ENCODE peak calls at places on chromosomes 3 and 15, in seven cellular contexts. C, T, P, G, E, N and Z are unnamed samples.

GRCh38 chr15:78034495-78035191 is 42.9 kb downstream of the TBC1D2B start:
- DNase-seq in C (peak), T (no peak), P (peak), G (no peak), E (no peak), N (no peak), Z (no peak)

GRCh38 chr15:65460948-65461347 is 38.2 kb upstream of the IGDCC4 start:
- DNase-seq in C (no peak), T (no peak), P (no peak), G (no peak), E (no peak), N (no peak), Z (no peak)

GRCh38 chr15:29100486-29101000 is 169.1 kb downstream of the NSMCE3 start:
- DNase-seq in C (no peak), T (no peak), P (no peak), G (no peak), E (no peak), N (no peak), Z (no peak)

GRCh38 chr3:16550676-16551341 is 37.3 kb upstream of the RFTN1 start:
- DNase-seq in C (peak), T (peak), P (peak), G (peak), E (peak), N (peak), Z (peak)

GRCh38 chr3:56989434-56990294 is 70.8 kb upstream of the SPATA12 start:
- DNase-seq in C (no peak), T (no peak), P (no peak), G (no peak), E (no peak), N (no peak), Z (peak)

GRCh38 chr3:196163212-196163611 is 48.0 kb downstream of the ZDHHC19 start:
- DNase-seq in C (no peak), T (no peak), P (no peak), G (no peak), E (no peak), N (no peak), Z (no peak)

GRCh38 chr3:190566043-190566933 is 52.4 kb downstream of the IL1RAP start:
- DNase-seq in C (peak), T (peak), P (peak), G (peak), E (no peak), N (peak), Z (peak)

GRCh38 chr3:7504886-7505775 is 644.2 kb downstream of the GRM7 start:
- DNase-seq in C (peak), T (no peak), P (no peak), G (peak), E (no peak), N (peak), Z (no peak)

GRCh38 chr3:48186993-48187578 is 1.1 kb downstream of the CDC25A start:
- DNase-seq in C (peak), T (no peak), P (peak), G (no peak), E (peak), N (no peak), Z (no peak)

GRCh38 chr15:98799461-98799971 is 151.2 kb downstream of the IGF1R start:
- DNase-seq in C (peak), T (no peak), P (no peak), G (no peak), E (no peak), N (peak), Z (no peak)

GRCh38 chr3:56801597-56802410 is at the start of gene ARHGEF3:
- DNase-seq in C (peak), T (peak), P (peak), G (no peak), E (peak), N (peak), Z (peak)

GRCh38 chr3:48990636-48991421 is 788 bp downstream of the P4HTM start:
- DNase-seq in C (peak), T (peak), P (no peak), G (no peak), E (no peak), N (peak), Z (peak)

GRCh38 chr3:126911162-126912026 is 71.5 kb upstream of the PLXNA1 start:
- DNase-seq in C (peak), T (no peak), P (peak), G (peak), E (no peak), N (peak), Z (peak)

GRCh38 chr15:40584191-40584590 is 9.9 kb upstream of the KNL1 start:
- DNase-seq in C (no peak), T (no peak), P (no peak), G (no peak), E (no peak), N (no peak), Z (no peak)

GRCh38 chr15:69065981-69066645 is 51.6 kb downstream of the NOX5 start:
- DNase-seq in C (no peak), T (no peak), P (no peak), G (no peak), E (no peak), N (no peak), Z (no peak)
- TF ChIP-seq CTCF in C (no peak), T (no peak), P (no peak), G (no peak), E (no peak), N (no peak), Z (no peak)

DNA sequence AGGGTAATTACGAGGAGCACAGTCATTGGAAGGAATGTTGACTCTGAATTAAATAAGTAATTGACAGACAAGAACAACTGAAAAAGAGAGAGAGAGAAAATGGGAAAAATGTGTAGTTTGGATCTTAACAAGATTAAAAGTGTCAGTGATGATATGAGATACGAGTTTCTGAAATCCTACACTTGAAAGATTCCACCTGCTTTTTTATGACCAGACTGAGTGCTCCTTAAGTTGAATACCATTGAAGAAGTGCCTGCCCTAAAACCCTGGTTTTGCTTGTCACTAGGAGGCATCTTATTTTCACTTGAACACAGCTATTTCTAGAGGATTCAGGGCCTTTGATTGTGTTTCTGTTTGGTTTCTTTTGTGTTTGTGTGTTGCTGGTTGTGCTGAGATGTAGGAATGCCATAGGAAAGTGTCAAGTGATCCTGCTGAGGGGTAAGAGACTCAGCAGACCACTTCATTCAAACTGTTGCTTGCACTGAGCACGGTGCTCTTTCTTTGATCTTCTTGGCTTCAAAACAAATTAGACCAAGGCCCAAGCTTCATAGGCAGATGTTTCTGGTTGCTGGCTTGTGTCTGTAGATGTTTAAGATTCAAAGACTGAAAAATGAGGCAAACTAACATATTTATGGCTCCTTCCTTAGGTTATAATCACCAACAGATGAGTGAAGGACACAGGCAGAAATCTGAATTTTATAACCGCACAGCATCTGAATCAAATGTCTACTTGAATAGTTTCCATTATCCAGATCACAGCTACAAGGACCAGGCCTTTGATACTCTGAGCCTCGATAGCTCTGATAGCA is 17.2 kb upstream of the ABHD10 start:
- DNase-seq in C (no peak), T (no peak), P (no peak), G (no peak), E (no peak), N (no peak), Z (no peak)
- TF ChIP-seq CTCF in C (no peak), T (no peak), P (no peak), G (no peak), E (no peak), N (no peak), Z (no peak)

GRCh38 chr15:93955197-93955596 is 276.2 kb upstream of the MCTP2 start:
- DNase-seq in C (no peak), T (no peak), P (no peak), G (no peak), E (no peak), N (no peak), Z (no peak)
- TF ChIP-seq CTCF in C (no peak), T (no peak), P (no peak), G (no peak), E (no peak), N (no peak), Z (no peak)

DNA sequence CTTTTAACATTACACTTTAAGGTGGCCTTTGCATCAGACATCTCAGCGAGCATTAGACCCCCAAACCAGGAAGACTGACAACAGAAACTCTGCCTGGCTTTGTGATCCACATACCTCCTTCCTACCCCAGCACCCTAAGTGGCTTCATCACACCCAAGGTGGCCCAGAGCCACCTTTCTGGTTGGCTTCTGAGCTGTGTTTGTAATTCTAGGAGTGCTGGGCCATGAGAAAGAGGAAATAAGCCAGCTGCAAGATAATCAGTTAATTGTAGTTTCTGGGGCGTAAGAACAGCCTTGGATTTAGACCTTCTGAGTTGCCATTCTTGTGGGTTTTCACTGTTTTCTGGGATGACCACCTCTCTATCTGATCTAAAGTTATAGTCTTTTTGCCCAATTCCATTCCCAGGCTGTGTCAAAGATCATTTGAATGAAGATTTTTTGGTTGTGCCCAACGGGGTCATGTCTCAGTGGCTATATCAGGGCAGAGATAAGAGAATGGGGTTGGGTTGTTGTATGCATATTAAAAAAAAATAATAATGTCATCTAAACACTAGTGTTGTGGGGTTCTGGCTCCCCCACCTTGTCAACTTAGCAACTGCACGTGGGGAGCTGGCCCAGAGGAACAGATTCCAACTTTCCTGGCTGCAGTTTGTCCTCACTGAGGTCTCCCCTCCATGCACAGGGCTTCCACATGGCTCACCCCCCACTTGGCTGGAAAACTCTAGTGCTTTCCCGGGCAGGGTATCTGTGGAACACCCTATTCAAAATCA is 234.8 kb upstream of the WNT5A start:
- DNase-seq in C (no peak), T (no peak), P (no peak), G (peak), E (peak), N (no peak), Z (peak)
- TF ChIP-seq CTCF in C (no peak), T (no peak), P (no peak), G (peak), E (peak), N (peak), Z (peak)

DNA sequence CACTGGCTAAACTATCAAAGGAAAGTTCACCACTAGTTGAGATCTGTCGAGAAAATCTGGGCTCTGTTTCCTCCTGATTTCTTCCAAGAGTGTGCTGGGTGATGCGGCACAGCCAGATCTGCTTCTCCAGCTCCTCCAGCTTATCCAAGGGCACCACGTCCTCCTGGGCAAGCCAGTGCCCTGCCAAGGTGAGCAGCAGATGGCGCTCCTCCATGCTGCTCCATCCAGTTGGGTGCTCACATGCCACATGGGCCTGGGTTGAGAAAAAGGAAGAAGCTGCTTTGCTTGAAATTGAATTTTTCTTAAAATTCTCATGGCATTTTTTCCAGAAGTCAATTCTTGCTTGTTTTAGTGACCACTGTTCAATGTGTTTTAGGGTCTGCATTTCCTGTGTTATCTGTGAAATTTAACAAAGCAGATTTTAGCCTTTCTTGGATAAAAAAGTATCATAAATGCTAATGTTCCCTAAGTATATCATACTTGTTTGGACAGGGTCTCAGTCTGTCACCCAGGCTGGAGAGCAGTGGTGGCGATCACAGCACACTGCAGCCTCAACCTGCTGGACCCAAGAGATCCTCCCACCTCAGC is 47.3 kb downstream of the EIF3J start:
- DNase-seq in C (peak), T (peak), P (no peak), G (no peak), E (no peak), N (peak), Z (no peak)
- TF ChIP-seq CTCF in C (peak), T (no peak), P (no peak), G (peak), E (peak), N (peak), Z (peak)

DNA sequence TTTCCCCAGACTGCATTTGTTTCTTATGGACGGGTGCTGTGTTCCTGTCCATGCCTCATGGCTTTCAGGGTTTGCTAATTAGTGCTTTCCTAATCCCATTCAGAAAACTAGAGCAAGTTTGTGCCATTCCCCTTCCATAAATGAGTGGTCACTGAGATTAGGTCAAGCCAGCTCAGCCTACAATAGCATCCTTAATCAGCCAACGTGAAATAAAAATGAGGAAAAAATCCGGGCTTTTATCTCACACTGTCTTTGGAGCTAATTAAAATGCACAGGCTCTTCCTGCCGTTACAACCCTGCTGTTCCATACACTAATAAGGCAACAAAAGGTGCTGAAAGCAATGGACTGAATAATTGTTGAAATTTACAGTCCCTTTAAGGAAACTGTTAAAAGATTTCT is 788.7 kb downstream of the ROBO1 start:
- DNase-seq in C (no peak), T (no peak), P (no peak), G (no peak), E (no peak), N (no peak), Z (no peak)
- TF ChIP-seq CTCF in C (no peak), T (no peak), P (no peak), G (no peak), E (no peak), N (no peak), Z (no peak)

DNA sequence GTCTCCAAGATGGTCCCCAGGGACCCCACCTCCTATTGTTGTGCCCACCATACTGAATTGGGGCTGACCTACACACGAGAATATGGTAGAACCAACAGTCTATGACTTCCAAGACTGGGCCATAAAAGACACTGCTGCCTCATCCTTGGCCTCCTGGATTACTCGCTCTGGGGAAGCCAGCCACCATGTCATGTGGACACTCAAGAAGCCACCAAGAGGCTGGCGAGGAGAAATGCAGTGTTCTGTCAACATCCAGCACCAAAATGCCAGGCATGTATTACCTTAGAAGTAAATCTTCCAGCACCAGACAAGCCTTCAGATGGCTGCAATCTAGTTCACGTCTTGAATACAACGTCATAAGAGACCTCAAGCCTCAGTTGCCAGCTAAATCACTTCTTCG is 17.1 kb upstream of the TPM1 start:
- DNase-seq in C (no peak), T (no peak), P (no peak), G (no peak), E (no peak), N (no peak), Z (no peak)
- TF ChIP-seq CTCF in C (no peak), T (no peak), P (no peak), G (no peak), E (no peak), N (no peak), Z (no peak)